ENCODE peak calls at places on chromosomes 6 and 20, in nine cellular contexts. One of them, this sample, is unnamed.

GRCh38 chr20:59403261-59403961 is 103.0 kb downstream of the EDN3 start:
- DNase-seq in Calu3: peak
- DNase-seq in activated CD8-positive, alpha-beta memory T cell treated with anti-CD3 and anti-CD28 coated beads for 48 hours: peak
- DNase-seq in GM23338: peak
- DNase-seq in NCI-H1105 treated with DMSO at 0.1 percent for 48 hours: peak
- DNase-seq in progenitor cell of endocrine pancreas: peak
- DNase-seq in NCI-H2081: no peak
- DNase-seq in adrenal gland: peak
- DNase-seq in ureter: peak
- DNase-seq in this sample: no peak

GRCh38 chr6:32045811-32046449 is 7.7 kb downstream of the CYP21A2 start:
- DNase-seq in Calu3: no peak
- DNase-seq in activated CD8-positive, alpha-beta memory T cell treated with anti-CD3 and anti-CD28 coated beads for 48 hours: no peak
- DNase-seq in GM23338: no peak
- DNase-seq in NCI-H1105 treated with DMSO at 0.1 percent for 48 hours: no peak
- DNase-seq in progenitor cell of endocrine pancreas: no peak
- DNase-seq in NCI-H2081: no peak
- DNase-seq in adrenal gland: peak
- DNase-seq in ureter: no peak
- DNase-seq in this sample: no peak

GRCh38 chr20:60011512-60012507 is 53.6 kb downstream of the CDH26 start:
- DNase-seq in Calu3: no peak
- DNase-seq in activated CD8-positive, alpha-beta memory T cell treated with anti-CD3 and anti-CD28 coated beads for 48 hours: no peak
- DNase-seq in GM23338: no peak
- DNase-seq in NCI-H1105 treated with DMSO at 0.1 percent for 48 hours: peak
- DNase-seq in progenitor cell of endocrine pancreas: no peak
- DNase-seq in NCI-H2081: no peak
- DNase-seq in adrenal gland: no peak
- DNase-seq in ureter: no peak
- DNase-seq in this sample: peak

GRCh38 chr20:63636752-63637633 is 10.1 kb upstream of the GMEB2 start:
- DNase-seq in Calu3: no peak
- DNase-seq in activated CD8-positive, alpha-beta memory T cell treated with anti-CD3 and anti-CD28 coated beads for 48 hours: no peak
- DNase-seq in GM23338: no peak
- DNase-seq in NCI-H1105 treated with DMSO at 0.1 percent for 48 hours: no peak
- DNase-seq in progenitor cell of endocrine pancreas: no peak
- DNase-seq in NCI-H2081: no peak
- DNase-seq in adrenal gland: no peak
- DNase-seq in ureter: no peak
- DNase-seq in this sample: no peak

GRCh38 chr6:30683137-30683979 is 3.1 kb downstream of the PPP1R18 start:
- DNase-seq in Calu3: no peak
- DNase-seq in activated CD8-positive, alpha-beta memory T cell treated with anti-CD3 and anti-CD28 coated beads for 48 hours: no peak
- DNase-seq in GM23338: no peak
- DNase-seq in NCI-H1105 treated with DMSO at 0.1 percent for 48 hours: no peak
- DNase-seq in progenitor cell of endocrine pancreas: no peak
- DNase-seq in NCI-H2081: no peak
- DNase-seq in adrenal gland: no peak
- DNase-seq in ureter: peak
- DNase-seq in this sample: no peak

GRCh38 chr6:83808005-83808404 is 45.2 kb upstream of the RIPPLY2 start:
- DNase-seq in Calu3: no peak
- DNase-seq in activated CD8-positive, alpha-beta memory T cell treated with anti-CD3 and anti-CD28 coated beads for 48 hours: no peak
- DNase-seq in GM23338: no peak
- DNase-seq in NCI-H1105 treated with DMSO at 0.1 percent for 48 hours: no peak
- DNase-seq in progenitor cell of endocrine pancreas: no peak
- DNase-seq in NCI-H2081: no peak
- DNase-seq in adrenal gland: no peak
- DNase-seq in ureter: no peak
- DNase-seq in this sample: no peak

GRCh38 chr20:49775229-49775693 is 37.4 kb upstream of the SLC9A8 start:
- DNase-seq in Calu3: peak
- DNase-seq in activated CD8-positive, alpha-beta memory T cell treated with anti-CD3 and anti-CD28 coated beads for 48 hours: no peak
- DNase-seq in GM23338: peak
- DNase-seq in NCI-H1105 treated with DMSO at 0.1 percent for 48 hours: no peak
- DNase-seq in progenitor cell of endocrine pancreas: no peak
- DNase-seq in NCI-H2081: no peak
- DNase-seq in adrenal gland: peak
- DNase-seq in ureter: no peak
- DNase-seq in this sample: peak

GRCh38 chr6:22334778-22335177 is 37.9 kb upstream of the PRL start:
- DNase-seq in Calu3: no peak
- DNase-seq in activated CD8-positive, alpha-beta memory T cell treated with anti-CD3 and anti-CD28 coated beads for 48 hours: no peak
- DNase-seq in GM23338: no peak
- DNase-seq in NCI-H1105 treated with DMSO at 0.1 percent for 48 hours: no peak
- DNase-seq in progenitor cell of endocrine pancreas: no peak
- DNase-seq in NCI-H2081: no peak
- DNase-seq in adrenal gland: no peak
- DNase-seq in ureter: no peak
- DNase-seq in this sample: no peak

GRCh38 chr6:14035448-14035847 is 82.1 kb upstream of the CD83 start:
- DNase-seq in Calu3: peak
- DNase-seq in activated CD8-positive, alpha-beta memory T cell treated with anti-CD3 and anti-CD28 coated beads for 48 hours: no peak
- DNase-seq in GM23338: peak
- DNase-seq in NCI-H1105 treated with DMSO at 0.1 percent for 48 hours: no peak
- DNase-seq in progenitor cell of endocrine pancreas: no peak
- DNase-seq in NCI-H2081: no peak
- DNase-seq in adrenal gland: no peak
- DNase-seq in ureter: no peak
- DNase-seq in this sample: no peak

GRCh38 chr6:13038315-13039261 is 289.7 kb downstream of the TBC1D7 start:
- DNase-seq in Calu3: no peak
- DNase-seq in activated CD8-positive, alpha-beta memory T cell treated with anti-CD3 and anti-CD28 coated beads for 48 hours: no peak
- DNase-seq in GM23338: no peak
- DNase-seq in NCI-H1105 treated with DMSO at 0.1 percent for 48 hours: peak
- DNase-seq in progenitor cell of endocrine pancreas: no peak
- DNase-seq in NCI-H2081: no peak
- DNase-seq in adrenal gland: peak
- DNase-seq in ureter: no peak
- DNase-seq in this sample: no peak

GRCh38 chr20:51062065-51062464 is 39.2 kb upstream of the KCNG1 start:
- DNase-seq in Calu3: no peak
- DNase-seq in activated CD8-positive, alpha-beta memory T cell treated with anti-CD3 and anti-CD28 coated beads for 48 hours: no peak
- DNase-seq in GM23338: no peak
- DNase-seq in NCI-H1105 treated with DMSO at 0.1 percent for 48 hours: no peak
- DNase-seq in progenitor cell of endocrine pancreas: no peak
- DNase-seq in NCI-H2081: no peak
- DNase-seq in adrenal gland: no peak
- DNase-seq in ureter: no peak
- DNase-seq in this sample: no peak

GRCh38 chr6:108751851-108752732 is 96.1 kb upstream of the ARMC2 start:
- DNase-seq in Calu3: no peak
- DNase-seq in activated CD8-positive, alpha-beta memory T cell treated with anti-CD3 and anti-CD28 coated beads for 48 hours: no peak
- DNase-seq in GM23338: no peak
- DNase-seq in NCI-H1105 treated with DMSO at 0.1 percent for 48 hours: no peak
- DNase-seq in progenitor cell of endocrine pancreas: no peak
- DNase-seq in NCI-H2081: no peak
- DNase-seq in adrenal gland: peak
- DNase-seq in ureter: no peak
- DNase-seq in this sample: no peak

GRCh38 chr6:34238507-34239239 is 2.0 kb downstream of the HMGA1 start:
- DNase-seq in Calu3: no peak
- DNase-seq in activated CD8-positive, alpha-beta memory T cell treated with anti-CD3 and anti-CD28 coated beads for 48 hours: no peak
- DNase-seq in GM23338: no peak
- DNase-seq in NCI-H1105 treated with DMSO at 0.1 percent for 48 hours: no peak
- DNase-seq in progenitor cell of endocrine pancreas: no peak
- DNase-seq in NCI-H2081: no peak
- DNase-seq in adrenal gland: no peak
- DNase-seq in ureter: no peak
- DNase-seq in this sample: no peak

GRCh38 chr6:84442241-84442640 is 214.8 kb upstream of the CEP162 start:
- DNase-seq in Calu3: no peak
- DNase-seq in activated CD8-positive, alpha-beta memory T cell treated with anti-CD3 and anti-CD28 coated beads for 48 hours: no peak
- DNase-seq in GM23338: no peak
- DNase-seq in NCI-H1105 treated with DMSO at 0.1 percent for 48 hours: no peak
- DNase-seq in progenitor cell of endocrine pancreas: no peak
- DNase-seq in NCI-H2081: no peak
- DNase-seq in adrenal gland: no peak
- DNase-seq in ureter: no peak
- DNase-seq in this sample: no peak

GRCh38 chr6:150492941-150493340 is 106.7 kb upstream of the PLEKHG1 start:
- DNase-seq in Calu3: peak
- DNase-seq in activated CD8-positive, alpha-beta memory T cell treated with anti-CD3 and anti-CD28 coated beads for 48 hours: no peak
- DNase-seq in GM23338: no peak
- DNase-seq in NCI-H1105 treated with DMSO at 0.1 percent for 48 hours: no peak
- DNase-seq in progenitor cell of endocrine pancreas: no peak
- DNase-seq in NCI-H2081: no peak
- DNase-seq in adrenal gland: no peak
- DNase-seq in ureter: peak
- DNase-seq in this sample: no peak

GRCh38 chr20:17992224-17992637 is 23.4 kb downstream of the MGME1 start:
- DNase-seq in Calu3: no peak
- DNase-seq in activated CD8-positive, alpha-beta memory T cell treated with anti-CD3 and anti-CD28 coated beads for 48 hours: no peak
- DNase-seq in GM23338: no peak
- DNase-seq in NCI-H1105 treated with DMSO at 0.1 percent for 48 hours: no peak
- DNase-seq in progenitor cell of endocrine pancreas: no peak
- DNase-seq in NCI-H2081: no peak
- DNase-seq in adrenal gland: no peak
- DNase-seq in ureter: no peak
- DNase-seq in this sample: no peak

GRCh38 chr20:53716385-53716784 is 122.7 kb upstream of the ZNF217 start:
- DNase-seq in Calu3: no peak
- DNase-seq in activated CD8-positive, alpha-beta memory T cell treated with anti-CD3 and anti-CD28 coated beads for 48 hours: no peak
- DNase-seq in GM23338: no peak
- DNase-seq in NCI-H1105 treated with DMSO at 0.1 percent for 48 hours: no peak
- DNase-seq in progenitor cell of endocrine pancreas: no peak
- DNase-seq in NCI-H2081: no peak
- DNase-seq in adrenal gland: no peak
- DNase-seq in ureter: no peak
- DNase-seq in this sample: no peak

GRCh38 chr20:6269163-6269873 is 146.5 kb upstream of the FERMT1 start:
- DNase-seq in Calu3: no peak
- DNase-seq in activated CD8-positive, alpha-beta memory T cell treated with anti-CD3 and anti-CD28 coated beads for 48 hours: no peak
- DNase-seq in GM23338: peak
- DNase-seq in NCI-H1105 treated with DMSO at 0.1 percent for 48 hours: no peak
- DNase-seq in progenitor cell of endocrine pancreas: no peak
- DNase-seq in NCI-H2081: no peak
- DNase-seq in adrenal gland: no peak
- DNase-seq in ureter: no peak
- DNase-seq in this sample: no peak

GRCh38 chr6:14467591-14467990 is 350.0 kb downstream of the CD83 start:
- DNase-seq in Calu3: no peak
- DNase-seq in activated CD8-positive, alpha-beta memory T cell treated with anti-CD3 and anti-CD28 coated beads for 48 hours: no peak
- DNase-seq in GM23338: no peak
- DNase-seq in NCI-H1105 treated with DMSO at 0.1 percent for 48 hours: no peak
- DNase-seq in progenitor cell of endocrine pancreas: no peak
- DNase-seq in NCI-H2081: no peak
- DNase-seq in adrenal gland: no peak
- DNase-seq in ureter: no peak
- DNase-seq in this sample: no peak

GRCh38 chr6:125314019-125314581 is 12.3 kb upstream of the HDDC2 start:
- DNase-seq in Calu3: peak
- DNase-seq in activated CD8-positive, alpha-beta memory T cell treated with anti-CD3 and anti-CD28 coated beads for 48 hours: no peak
- DNase-seq in GM23338: peak
- DNase-seq in NCI-H1105 treated with DMSO at 0.1 percent for 48 hours: peak
- DNase-seq in progenitor cell of endocrine pancreas: peak
- DNase-seq in NCI-H2081: peak
- DNase-seq in adrenal gland: peak
- DNase-seq in ureter: peak
- DNase-seq in this sample: peak

GRCh38 chr6:75855047-75855446 is 106.0 kb downstream of the MYO6 start:
- DNase-seq in Calu3: peak
- DNase-seq in activated CD8-positive, alpha-beta memory T cell treated with anti-CD3 and anti-CD28 coated beads for 48 hours: no peak
- DNase-seq in GM23338: peak
- DNase-seq in NCI-H1105 treated with DMSO at 0.1 percent for 48 hours: peak
- DNase-seq in progenitor cell of endocrine pancreas: no peak
- DNase-seq in NCI-H2081: no peak
- DNase-seq in adrenal gland: peak
- DNase-seq in ureter: no peak
- DNase-seq in this sample: peak

GRCh38 chr6:149995971-149996370 is 29.4 kb downstream of the RAET1L start:
- DNase-seq in Calu3: no peak
- DNase-seq in activated CD8-positive, alpha-beta memory T cell treated with anti-CD3 and anti-CD28 coated beads for 48 hours: no peak
- DNase-seq in GM23338: no peak
- DNase-seq in NCI-H1105 treated with DMSO at 0.1 percent for 48 hours: no peak
- DNase-seq in progenitor cell of endocrine pancreas: no peak
- DNase-seq in NCI-H2081: no peak
- DNase-seq in adrenal gland: no peak
- DNase-seq in ureter: no peak
- DNase-seq in this sample: no peak

GRCh38 chr6:20817806-20818320 is 283.6 kb downstream of the CDKAL1 start:
- DNase-seq in Calu3: no peak
- DNase-seq in activated CD8-positive, alpha-beta memory T cell treated with anti-CD3 and anti-CD28 coated beads for 48 hours: no peak
- DNase-seq in GM23338: peak
- DNase-seq in NCI-H1105 treated with DMSO at 0.1 percent for 48 hours: no peak
- DNase-seq in progenitor cell of endocrine pancreas: no peak
- DNase-seq in NCI-H2081: no peak
- DNase-seq in adrenal gland: no peak
- DNase-seq in ureter: no peak
- DNase-seq in this sample: no peak